ENCODE peak calls at places on chromosomes 11 and 22, in ten cellular contexts. Y is SK-N-MC, D is fibroblast of lung, N is HepG2, Q is keratinocyte, T is neural progenitor cell, B is HCT116, P is DND-41, L is astrocyte, C is A673. K is an unnamed sample.

GRCh38 chr11:28107331-28107725 is 628 bp downstream of the KIF18A start:
- DNase-seq in Y (no peak), D (no peak), N (peak; percentile 12), Q (no peak), T (peak; percentile 59), B (no peak), P (peak; percentile 23), L (no peak), C (no peak), K (no peak)

GRCh38 chr11:10114593-10115404 is 179.2 kb downstream of the SBF2 start:
- DNase-seq in Y (no peak), D (no peak), N (no peak), Q (no peak), T (no peak), B (no peak), P (no peak), L (no peak), C (no peak), K (no peak)

GRCh38 chr11:59573216-59573615 is 42.4 kb downstream of the OSBP start:
- DNase-seq in Y (no peak), D (peak; percentile 94), N (no peak), Q (no peak), T (no peak), B (no peak), P (no peak), L (peak; percentile 93), C (no peak), K (peak; percentile 62)

GRCh38 chr11:46616551-46617450 is at the start of gene HARBI1:
- DNase-seq in Y (peak; percentile 65), D (peak; percentile 91), N (peak; percentile 77), Q (no peak), T (peak; percentile 95), B (peak; percentile 82), P (peak; percentile 91), L (peak; percentile 86), C (peak; percentile 98), K (peak; percentile 90)

GRCh38 chr22:48581821-48582469 is 1245.7 kb downstream of the BRD1 start:
- DNase-seq in Y (no peak), D (no peak), N (no peak), Q (no peak), T (peak; percentile 47), B (no peak), P (no peak), L (no peak), C (peak; percentile 68), K (no peak)

GRCh38 chr11:69938206-69938605 is 119.0 kb upstream of the FGF3 start:
- DNase-seq in Y (no peak), D (no peak), N (no peak), Q (no peak), T (no peak), B (no peak), P (no peak), L (no peak), C (no peak), K (no peak)

GRCh38 chr11:116808262-116809175 is 14.6 kb downstream of the APOA4 start:
- DNase-seq in Y (no peak), D (no peak), N (peak; percentile 98), Q (no peak), T (no peak), B (no peak), P (no peak), L (no peak), C (no peak), K (peak; percentile 46)

GRCh38 chr11:10625982-10626311 is 57.5 kb upstream of the LYVE1 start:
- DNase-seq in Y (no peak), D (no peak), N (no peak), Q (no peak), T (no peak), B (no peak), P (no peak), L (no peak), C (no peak), K (no peak)

GRCh38 chr11:2529636-2530035 is 84.8 kb downstream of the KCNQ1 start:
- DNase-seq in Y (no peak), D (no peak), N (no peak), Q (no peak), T (no peak), B (no peak), P (no peak), L (no peak), C (no peak), K (no peak)

GRCh38 chr22:49284931-49285330 is 542.7 kb downstream of the BRD1 start:
- DNase-seq in Y (no peak), D (no peak), N (no peak), Q (no peak), T (no peak), B (no peak), P (no peak), L (no peak), C (no peak), K (no peak)

GRCh38 chr11:77203901-77204755 is 76.1 kb downstream of the MYO7A start:
- DNase-seq in Y (no peak), D (no peak), N (no peak), Q (no peak), T (no peak), B (no peak), P (no peak), L (no peak), C (no peak), K (no peak)

GRCh38 chr22:39617342-39617741 is 46.8 kb downstream of the CACNA1I start:
- DNase-seq in Y (no peak), D (no peak), N (no peak), Q (no peak), T (no peak), B (no peak), P (peak; percentile 34), L (no peak), C (no peak), K (no peak)

GRCh38 chr11:71133946-71134345 is 118.4 kb downstream of the SHANK2 start:
- DNase-seq in Y (no peak), D (no peak), N (no peak), Q (no peak), T (no peak), B (no peak), P (no peak), L (no peak), C (no peak), K (no peak)

GRCh38 chr22:19759459-19759993 is 1.1 kb upstream of the TBX1 start:
- DNase-seq in Y (no peak), D (no peak), N (no peak), Q (no peak), T (peak; percentile 73), B (no peak), P (no peak), L (no peak), C (peak; percentile 38), K (no peak)
- TF ChIP-seq EZH2 in Y (no peak), D (peak; percentile 98), N (no peak), Q (peak; percentile 79), T (peak; percentile 100), B (no peak), P (no peak), L (peak; percentile 83), C (no peak), K (peak; percentile 73)

GRCh38 chr11:31817054-31817620 is 6.0 kb upstream of the PAX6 start:
- DNase-seq in Y (no peak), D (peak; percentile 35), N (no peak), Q (no peak), T (peak; percentile 86), B (no peak), P (no peak), L (peak; percentile 21), C (peak; percentile 81), K (peak; percentile 17)

GRCh38 chr11:31818874-31819331 is 7.8 kb upstream of the PAX6 start:
- DNase-seq in Y (no peak), D (no peak), N (no peak), Q (no peak), T (peak; percentile 39), B (no peak), P (no peak), L (no peak), C (no peak), K (no peak)

GRCh38 chr11:31817621-31818493 is 6.7 kb upstream of the PAX6 start:
- DNase-seq in Y (no peak), D (peak; percentile 28), N (no peak), Q (no peak), T (peak; percentile 79), B (no peak), P (no peak), L (no peak), C (peak; percentile 63), K (no peak)

GRCh38 chr11:31815743-31816466 is 4.8 kb upstream of the PAX6 start:
- DNase-seq in Y (no peak), D (peak; percentile 18), N (no peak), Q (no peak), T (peak; percentile 57), B (no peak), P (no peak), L (peak; percentile 6), C (peak; percentile 74), K (no peak)

GRCh38 chr11:31816467-31817053 is 5.4 kb upstream of the PAX6 start:
- DNase-seq in Y (no peak), D (no peak), N (no peak), Q (no peak), T (peak; percentile 39), B (no peak), P (no peak), L (peak; percentile 8), C (peak; percentile 65), K (no peak)
- TF ChIP-seq EZH2 in Y (no peak), D (no peak), N (no peak), Q (no peak), T (peak; percentile 50), B (no peak), P (no peak), L (no peak), C (no peak), K (peak; percentile 6)

GRCh38 chr11:120211522-120212258 is 858 bp downstream of the OAF start:
- DNase-seq in Y (no peak), D (no peak), N (no peak), Q (no peak), T (no peak), B (no peak), P (no peak), L (no peak), C (no peak), K (no peak)
- TF ChIP-seq EZH2 in Y (no peak), D (no peak), N (no peak), Q (no peak), T (peak; percentile 88), B (no peak), P (no peak), L (no peak), C (no peak), K (no peak)

GRCh38 chr11:123354371-123354770 is 75.7 kb upstream of the GRAMD1B start:
- DNase-seq in Y (no peak), D (no peak), N (no peak), Q (no peak), T (no peak), B (no peak), P (no peak), L (no peak), C (no peak), K (no peak)

GRCh38 chr11:123357353-123357989 is 72.6 kb upstream of the GRAMD1B start:
- DNase-seq in Y (no peak), D (no peak), N (no peak), Q (no peak), T (no peak), B (no peak), P (no peak), L (no peak), C (no peak), K (no peak)

GRCh38 chr11:123360267-123360936 is 69.7 kb upstream of the GRAMD1B start:
- DNase-seq in Y (no peak), D (no peak), N (no peak), Q (no peak), T (no peak), B (no peak), P (no peak), L (no peak), C (no peak), K (no peak)

GRCh38 chr11:123356539-123356938 is 73.5 kb upstream of the GRAMD1B start:
- DNase-seq in Y (no peak), D (no peak), N (no peak), Q (no peak), T (no peak), B (no peak), P (no peak), L (no peak), C (no peak), K (no peak)

GRCh38 chr11:123357990-123358827 is 71.9 kb upstream of the GRAMD1B start:
- DNase-seq in Y (no peak), D (peak; percentile 8), N (no peak), Q (no peak), T (peak; percentile 62), B (no peak), P (no peak), L (peak; percentile 3), C (peak; percentile 54), K (peak; percentile 13)
- TF ChIP-seq EZH2 in Y (no peak), D (peak; percentile 42), N (no peak), Q (peak; percentile 22), T (peak; percentile 56), B (no peak), P (peak; percentile 82), L (peak; percentile 52), C (peak; percentile 57), K (peak; percentile 86)